ENCODE peak calls at places on chromosomes 6 and 20, in four cellular contexts. R is HEK293T, Z is AG10803, C is aorta. U is an unnamed sample.

GRCh38 chr20:35511814-35512420 is 17.5 kb downstream of the C20orf173 start:
- DNase-seq in Z (peak; percentile 42), R (peak; percentile 43), C (no peak), U (peak; percentile 59)

GRCh38 chr6:49666930-49667369 is 30.3 kb upstream of the RHAG start:
- DNase-seq in Z (no peak), C (no peak), R (no peak), U (no peak)

GRCh38 chr6:81669445-81669844 is 83.0 kb downstream of the TENT5A start:
- DNase-seq in C (no peak), Z (no peak), R (no peak), U (peak; percentile 1)

GRCh38 chr6:137487947-137488735 is 6.1 kb downstream of the OLIG3 start:
- DNase-seq in Z (no peak), R (no peak), C (no peak), U (no peak)

GRCh38 chr6:15153191-15153590 is 92.7 kb upstream of the JARID2 start:
- DNase-seq in C (no peak), Z (no peak), R (no peak), U (no peak)

GRCh38 chr6:128519132-128519930 is 1.1 kb downstream of the PTPRK start:
- DNase-seq in C (peak; percentile 80), R (peak; percentile 46), Z (peak; percentile 50), U (peak; percentile 73)

GRCh38 chr6:63745784-63746183 is 110.2 kb downstream of the PHF3 start:
- DNase-seq in Z (no peak), R (no peak), C (no peak), U (peak; percentile 47)

GRCh38 chr6:129253731-129254130 is 370.8 kb downstream of the LAMA2 start:
- DNase-seq in Z (no peak), C (no peak), R (no peak), U (no peak)

GRCh38 chr6:148521586-148521985 is 178.9 kb downstream of the SASH1 start:
- DNase-seq in R (no peak), Z (peak; percentile 80), C (no peak), U (peak; percentile 80)

GRCh38 chr6:148868314-148868713 is 121.5 kb downstream of the UST start:
- DNase-seq in R (no peak), C (no peak), Z (peak; percentile 51), U (peak; percentile 90)

GRCh38 chr20:50328996-50329898 is 138.6 kb downstream of the CEBPB start:
- DNase-seq in C (peak; percentile 39), R (no peak), Z (no peak), U (no peak)

GRCh38 chr20:25271486-25272222 is 23.8 kb downstream of the PYGB start:
- DNase-seq in C (no peak), R (no peak), Z (no peak), U (no peak)

GRCh38 chr6:129844118-129844891 is 16.8 kb downstream of the TMEM244 start:
- DNase-seq in C (no peak), Z (peak; percentile 66), R (peak; percentile 21), U (peak; percentile 72)

GRCh38 chr6:164929155-164929977 is 380.0 kb downstream of the C6orf118 start:
- DNase-seq in R (no peak), C (no peak), Z (no peak), U (no peak)